ENCODE peak calls at places on chromosomes 2 and 18, in five cellular contexts. E is CD8-positive, alpha-beta memory T cell; P is IMR-90; K is stomach; N is left ventricle myocardium inferior. V is an unnamed sample.

GRCh38 chr2:173185437-173185836 is 109.8 kb downstream of the MAP3K20 start:
- DNase-seq in E (no peak), P (no peak), K (no peak), N (no peak), V (no peak)

GRCh38 chr18:33123852-33124251 is 316.7 kb downstream of the CCDC178 start:
- DNase-seq in E (no peak), P (no peak), K (no peak), N (no peak), V (no peak)

GRCh38 chr2:152098798-152099654 is at the start of gene CACNB4:
- DNase-seq in E (no peak), P (no peak), K (peak), N (no peak), V (no peak)

GRCh38 chr2:186733414-186733813 is 39.6 kb downstream of the FAM171B start:
- DNase-seq in E (no peak), P (no peak), K (no peak), N (no peak), V (no peak)

GRCh38 chr2:88180594-88181240 is 10.6 kb downstream of the THNSL2 start:
- DNase-seq in E (no peak), P (peak), K (no peak), N (no peak), V (no peak)

GRCh38 chr2:127596311-127597045 is 49.5 kb upstream of the GPR17 start:
- DNase-seq in E (no peak), P (no peak), K (peak), N (no peak), V (no peak)

GRCh38 chr18:49855711-49856110 is 42.4 kb upstream of the ACAA2 start:
- DNase-seq in E (no peak), P (no peak), K (no peak), N (no peak), V (no peak)

GRCh38 chr2:31011565-31011964 is 126.7 kb downstream of the GALNT14 start:
- DNase-seq in E (no peak), P (no peak), K (no peak), N (no peak), V (no peak)

GRCh38 chr18:7592305-7593071 is 25.4 kb downstream of the PTPRM start:
- DNase-seq in E (no peak), P (no peak), K (no peak), N (no peak), V (no peak)

GRCh38 chr18:44758821-44759624 is 78.3 kb downstream of the SETBP1 start:
- DNase-seq in E (no peak), P (no peak), K (no peak), N (no peak), V (no peak)

GRCh38 chr2:121185111-121185510 is 99.9 kb downstream of the TFCP2L1 start:
- DNase-seq in E (no peak), P (no peak), K (peak), N (no peak), V (peak)

GRCh38 chr18:5285326-5285725 is 10.2 kb downstream of the ZBTB14 start:
- DNase-seq in E (no peak), P (no peak), K (no peak), N (no peak), V (no peak)

GRCh38 chr2:32417659-32418058 is 60.8 kb downstream of the BIRC6 start:
- DNase-seq in E (no peak), P (no peak), K (no peak), N (no peak), V (no peak)

GRCh38 chr2:16005819-16006536 is 65.6 kb downstream of the MYCN start:
- DNase-seq in E (no peak), P (no peak), K (peak), N (no peak), V (peak)

GRCh38 chr18:73891572-73892421 is 255.8 kb downstream of the FBXO15 start:
- DNase-seq in E (no peak), P (no peak), K (no peak), N (no peak), V (no peak)

GRCh38 chr2:38149533-38149932 is 73.6 kb upstream of the CYP1B1 start:
- DNase-seq in E (no peak), P (no peak), K (no peak), N (no peak), V (no peak)

GRCh38 chr2:226797289-226797988 is 2.2 kb downstream of the IRS1 start:
- DNase-seq in E (no peak), P (peak), K (peak), N (peak), V (no peak)

DNA sequence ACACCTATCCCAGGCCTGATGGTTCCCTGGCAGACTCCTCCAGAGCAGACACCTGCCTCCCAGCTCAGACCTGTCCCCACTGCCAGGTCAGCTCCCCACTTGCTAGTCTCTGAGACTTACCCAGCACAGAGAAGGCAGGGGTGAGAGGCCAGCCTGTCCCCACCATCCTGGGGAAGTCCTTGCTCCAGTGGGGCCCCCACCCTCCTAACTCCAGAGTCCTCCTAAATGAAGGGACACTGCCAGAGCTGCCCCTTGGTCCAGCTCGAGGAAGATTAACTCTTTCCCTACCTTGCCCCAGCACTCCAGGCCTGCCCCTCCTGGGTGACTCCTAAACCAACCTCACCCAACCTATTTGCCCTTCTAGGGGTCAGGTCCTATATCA is 30.4 kb upstream of the TNS1 start:
- DNase-seq in E (no peak), P (no peak), K (no peak), N (no peak), V (no peak)
- H3K4me3 ChIP-seq in E (no peak), P (no peak), K (no peak), N (no peak), V (no peak)

DNA sequence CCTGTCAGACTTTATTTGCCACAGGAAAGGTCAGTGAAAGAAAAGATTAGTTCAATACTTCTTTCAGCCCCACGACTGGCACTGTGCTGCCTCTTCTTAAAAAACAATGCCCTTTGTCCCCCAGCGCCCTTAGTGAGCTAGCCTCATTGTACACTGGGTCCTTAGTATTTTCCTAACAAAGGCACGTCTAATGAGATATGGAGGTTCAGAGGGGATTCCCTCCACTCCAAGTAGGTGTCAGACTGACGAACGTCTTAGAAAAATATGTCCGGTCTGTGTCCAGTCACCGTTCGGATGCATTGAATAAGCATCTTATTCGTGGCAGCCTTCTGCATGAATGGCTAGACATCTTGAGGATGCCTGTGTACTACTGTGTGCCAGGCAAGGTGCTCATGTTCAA is 1.1 kb downstream of the FECH start:
- DNase-seq in E (no peak), P (peak), K (no peak), N (no peak), V (no peak)
- H3K4me3 ChIP-seq in E (peak), P (peak), K (peak), N (peak), V (peak)

GRCh38 chr2:138503652-138504051 is 2.1 kb downstream of the SPOPL start:
- DNase-seq in E (no peak), P (no peak), K (no peak), N (no peak), V (no peak)
- H3K4me3 ChIP-seq in E (peak), P (no peak), K (peak), N (peak), V (peak)

GRCh38 chr2:176817061-176817565 is 395.5 kb upstream of the HNRNPA3 start:
- DNase-seq in E (peak), P (no peak), K (no peak), N (no peak), V (no peak)

GRCh38 chr2:176813526-176814179 is 398.9 kb upstream of the HNRNPA3 start:
- DNase-seq in E (no peak), P (no peak), K (no peak), N (no peak), V (no peak)

GRCh38 chr2:176814274-176814673 is 398.3 kb upstream of the HNRNPA3 start:
- DNase-seq in E (no peak), P (no peak), K (no peak), N (no peak), V (no peak)

GRCh38 chr2:176812376-176812775 is 400.2 kb upstream of the HNRNPA3 start:
- DNase-seq in E (no peak), P (no peak), K (no peak), N (no peak), V (no peak)

DNA sequence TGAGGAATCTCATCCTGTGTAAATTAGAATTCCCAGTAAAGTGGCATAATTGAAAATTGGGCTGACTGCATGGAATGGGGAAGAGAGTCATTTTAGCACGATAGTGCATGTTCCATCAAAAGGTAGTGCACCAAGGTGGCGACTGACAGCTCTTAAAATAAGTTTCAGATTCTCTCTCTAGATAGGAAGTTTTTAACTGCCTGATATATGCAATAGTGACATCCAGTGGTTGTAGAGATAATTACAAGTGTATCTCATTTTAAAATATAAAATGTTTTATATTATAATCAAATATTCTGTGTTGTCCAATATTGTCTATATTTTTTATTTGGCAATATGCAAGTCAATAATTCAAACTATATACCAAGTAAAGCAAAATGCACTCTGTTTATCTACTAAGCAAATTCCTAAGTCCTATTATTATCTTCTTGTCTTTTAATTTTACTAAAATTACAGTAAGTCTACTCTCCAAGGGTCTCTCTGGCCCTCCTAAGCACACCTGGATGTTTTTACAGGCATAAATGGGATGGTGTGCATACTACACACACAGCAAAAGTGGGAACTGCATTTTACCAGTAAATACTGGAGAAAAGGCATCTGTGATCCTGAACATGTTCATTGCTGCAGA is 397.7 kb upstream of the HNRNPA3 start:
- DNase-seq in E (peak), P (peak), K (no peak), N (no peak), V (no peak)
- H3K4me3 ChIP-seq in E (no peak), P (no peak), K (no peak), N (no peak), V (no peak)

GRCh38 chr2:20051518-20052228 is at the start of gene LAPTM4A:
- DNase-seq in E (peak), P (peak), K (peak), N (peak), V (peak)

GRCh38 chr2:20050712-20051517 is 513 bp downstream of the LAPTM4A start:
- DNase-seq in E (no peak), P (peak), K (peak), N (peak), V (peak)

GRCh38 chr2:20050104-20050711 is 1.2 kb downstream of the LAPTM4A start:
- DNase-seq in E (peak), P (peak), K (no peak), N (no peak), V (no peak)

GRCh38 chr2:20048488-20049443 is 2.7 kb downstream of the LAPTM4A start:
- DNase-seq in E (no peak), P (no peak), K (no peak), N (no peak), V (no peak)

GRCh38 chr2:20049631-20050030 is 1.8 kb downstream of the LAPTM4A start:
- DNase-seq in E (no peak), P (peak), K (no peak), N (no peak), V (no peak)
- H3K4me3 ChIP-seq in E (peak), P (peak), K (peak), N (peak), V (peak)

DNA sequence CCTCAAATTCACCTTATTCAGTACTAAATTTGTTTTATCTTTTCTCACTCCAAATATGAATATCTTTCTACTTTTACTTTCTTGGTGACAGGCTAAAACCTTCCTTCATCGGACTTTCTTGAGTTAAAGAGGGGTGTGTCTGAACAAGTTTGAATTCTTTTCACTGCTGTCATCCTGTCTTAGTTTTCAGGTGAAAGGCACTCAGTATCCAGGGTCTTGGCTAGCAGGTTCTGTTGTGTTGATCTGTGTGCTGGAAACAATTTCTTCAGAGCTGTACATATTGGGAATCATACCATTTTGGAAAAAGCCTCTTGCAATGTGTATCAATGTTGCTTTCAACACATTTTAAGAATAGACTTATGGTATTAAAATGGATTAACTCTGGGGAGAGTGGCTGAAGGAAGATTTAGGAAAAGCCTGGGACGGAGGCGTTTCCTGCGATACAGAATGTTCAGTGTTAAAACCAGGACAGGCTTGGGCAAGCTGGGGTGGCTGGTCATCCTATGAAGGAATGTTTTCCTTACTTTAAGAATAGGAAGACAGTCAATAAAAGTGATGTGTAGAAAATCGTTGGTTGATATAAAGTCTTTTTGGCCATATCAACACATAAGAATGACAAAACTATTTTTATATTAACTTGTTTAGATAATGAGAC is 350.7 kb upstream of the SPRED2 start:
- DNase-seq in E (no peak), P (no peak), K (no peak), N (no peak), V (no peak)
- H3K4me3 ChIP-seq in E (no peak), P (no peak), K (no peak), N (no peak), V (no peak)

GRCh38 chr2:196248467-196249104 is 77.2 kb upstream of the STK17B start:
- DNase-seq in E (no peak), P (peak), K (no peak), N (no peak), V (no peak)

GRCh38 chr2:196249171-196249570 is 77.8 kb upstream of the STK17B start:
- DNase-seq in E (no peak), P (peak), K (no peak), N (no peak), V (no peak)

GRCh38 chr2:196251132-196251531 is 79.8 kb upstream of the STK17B start:
- DNase-seq in E (no peak), P (no peak), K (no peak), N (no peak), V (no peak)

GRCh38 chr2:196247979-196248286 is 76.6 kb upstream of the STK17B start:
- DNase-seq in E (no peak), P (no peak), K (no peak), N (no peak), V (no peak)

DNA sequence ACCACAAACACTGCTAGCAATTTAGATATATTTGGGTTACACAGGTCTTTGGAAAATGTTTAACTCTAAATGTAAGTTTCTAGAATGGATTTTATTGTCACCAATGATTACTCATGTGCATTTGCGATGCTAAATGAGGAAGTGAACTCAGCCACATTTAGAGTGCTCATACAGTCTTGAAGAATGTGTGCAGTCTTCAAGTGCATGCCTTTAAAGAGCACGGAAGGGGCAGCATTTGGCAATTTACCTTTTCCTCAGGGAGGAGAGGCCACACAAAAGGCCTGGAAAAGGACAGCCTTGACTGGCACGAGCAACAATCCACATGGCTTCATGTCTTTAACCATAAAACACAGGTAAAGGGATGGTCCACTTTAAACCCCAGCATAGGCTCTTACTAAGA is 78.5 kb upstream of the STK17B start:
- DNase-seq in E (no peak), P (peak), K (no peak), N (no peak), V (no peak)
- H3K4me3 ChIP-seq in E (no peak), P (no peak), K (no peak), N (no peak), V (no peak)

V was measured in tibial artery.